ENCODE peak calls at places on chromosome 5, in six cellular contexts. B is tibial nerve, A is psoas muscle, Q is tibial artery, V is endodermal cell, Z is spleen. H is an unnamed sample.

GRCh38 chr5:93428868-93429267 is 152.2 kb downstream of the NR2F1-AS1 start:
- DNase-seq in B (no peak), A (no peak), Q (no peak), V (no peak), Z (no peak), H (no peak)

GRCh38 chr5:133952729-133953567 is 15.5 kb downstream of the C5orf15 start:
- DNase-seq in B (peak; percentile 69), A (peak; percentile 70), Q (peak; percentile 93), V (peak; percentile 38), Z (no peak), H (no peak)

GRCh38 chr5:143205386-143205785 is 198.1 kb downstream of the NR3C1 start:
- DNase-seq in B (no peak), A (no peak), Q (no peak), V (no peak), Z (no peak), H (no peak)

GRCh38 chr5:523658-524441 is 399 bp downstream of the SLC9A3 start:
- DNase-seq in B (no peak), A (no peak), Q (no peak), V (peak; percentile 73), Z (no peak), H (no peak)

GRCh38 chr5:121087560-121087959 is 623.5 kb downstream of the PRR16 start:
- DNase-seq in B (no peak), A (no peak), Q (no peak), V (no peak), Z (no peak), H (no peak)

GRCh38 chr5:425714-426113 is 17.3 kb upstream of the EXOC3 start:
- DNase-seq in B (no peak), A (peak; percentile 4), Q (no peak), V (no peak), Z (no peak), H (no peak)

GRCh38 chr5:52007230-52007858 is 624.1 kb downstream of the ISL1 start:
- DNase-seq in B (no peak), A (no peak), Q (no peak), V (peak; percentile 52), Z (no peak), H (no peak)

GRCh38 chr5:158967566-158967965 is 132.2 kb downstream of the EBF1 start:
- DNase-seq in B (no peak), A (no peak), Q (no peak), V (no peak), Z (no peak), H (no peak)

GRCh38 chr5:32193591-32193990 is 19.5 kb upstream of the GOLPH3 start:
- DNase-seq in B (peak; percentile 83), A (peak; percentile 74), Q (peak; percentile 95), V (no peak), Z (peak; percentile 66), H (peak; percentile 90)

GRCh38 chr5:94670726-94671125 is 52.3 kb downstream of the SLF1 start:
- DNase-seq in B (no peak), A (no peak), Q (no peak), V (no peak), Z (no peak), H (no peak)

DNA sequence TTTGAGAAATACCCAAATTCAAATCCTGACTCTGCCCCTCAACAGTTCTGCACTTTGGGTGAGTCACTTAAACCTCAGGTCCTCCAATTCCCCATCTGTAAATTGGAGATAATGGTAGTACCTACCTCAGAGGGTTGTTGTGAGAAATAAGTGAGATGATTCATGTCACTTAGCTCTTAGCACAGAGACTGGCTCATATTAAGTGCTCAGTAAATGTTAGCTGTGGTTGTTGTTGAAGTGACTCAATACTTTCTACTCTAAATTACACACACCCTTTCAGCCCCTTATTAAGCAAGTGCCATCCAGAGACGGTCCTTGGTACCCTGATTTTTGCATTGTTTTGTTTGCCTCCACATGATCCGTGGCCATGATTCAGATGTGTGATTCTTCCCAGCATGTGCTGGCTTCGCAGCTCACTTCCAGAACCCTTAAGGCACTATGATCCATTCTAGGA is 5.3 kb downstream of the SH3RF2 start:
- DNase-seq in B (no peak), A (no peak), Q (no peak), V (no peak), Z (no peak), H (no peak)
- H3K4me1 ChIP-seq in B (no peaks in the 10 kb centered on the region), A (peaks cover 25% of the 10 kb centered on the region), Q (peaks cover 20% of the 10 kb centered on the region), V (peaks cover 23% of the 10 kb centered on the region), Z (peaks cover 1% of the 10 kb centered on the region), H (no peaks in the 10 kb centered on the region)

GRCh38 chr5:33300209-33300742 is 140.5 kb upstream of the TARS1 start:
- DNase-seq in B (no peak), A (no peak), Q (no peak), V (no peak), Z (no peak), H (no peak)
- TF ChIP-seq CTCF in B (no peak), A (no peak), Q (no peak), V (no peak), Z (no peak), H (no peak)

GRCh38 chr5:43019615-43020293 is 20.4 kb downstream of the ANXA2R start:
- DNase-seq in B (no peak), A (peak; percentile 78), Q (no peak), V (peak; percentile 90), Z (peak; percentile 93), H (peak; percentile 81)
- H3K27me3 ChIP-seq in B (peaks cover 3% of the 10 kb centered on the region), A (no peaks in the 10 kb centered on the region), Q (no peaks in the 10 kb centered on the region), V (peaks cover 29% of the 10 kb centered on the region), Z (no peaks in the 10 kb centered on the region), H (peaks cover 52% of the 10 kb centered on the region)

GRCh38 chr5:176542596-176543427 is 5.6 kb upstream of the RNF44 start:
- DNase-seq in B (no peak), A (no peak), Q (no peak), V (peak; percentile 82), Z (peak; percentile 92), H (no peak)
- H3K4me1 ChIP-seq in B (peaks cover 15% of the 10 kb centered on the region), A (peaks cover 19% of the 10 kb centered on the region), Q (peaks cover 12% of the 10 kb centered on the region), V (peaks cover 12% of the 10 kb centered on the region), Z (peaks cover 91% of the 10 kb centered on the region), H (peaks cover 47% of the 10 kb centered on the region)

DNA sequence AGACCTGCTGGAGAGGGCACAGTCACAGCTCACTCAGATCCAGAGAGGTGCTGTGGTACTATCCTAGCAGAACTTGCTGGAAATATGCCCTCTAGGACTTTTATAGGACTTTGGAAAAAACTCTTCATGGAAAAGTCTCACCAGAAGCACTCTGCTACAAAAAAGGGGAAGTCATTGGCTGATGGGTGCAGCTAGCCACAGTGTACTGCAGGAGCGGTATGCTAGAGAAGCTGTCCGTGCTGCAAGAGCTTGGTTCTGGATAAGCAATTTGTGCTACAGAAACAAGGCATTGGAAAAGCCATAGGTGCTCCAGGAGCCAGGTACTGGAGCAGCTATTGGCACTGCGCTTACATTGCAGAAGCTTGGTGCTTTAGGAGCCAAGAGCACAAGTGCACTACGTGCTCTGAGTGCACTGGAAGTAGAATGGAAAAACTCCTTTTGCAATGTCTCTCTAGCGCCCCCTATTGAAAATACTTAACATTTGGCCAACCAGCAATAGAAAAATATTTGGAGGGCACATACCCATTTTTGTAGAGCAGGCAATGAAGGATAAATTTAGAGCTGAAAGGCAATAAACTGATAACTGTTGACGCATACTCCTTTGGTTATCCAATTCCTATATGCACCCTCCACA is 83.4 kb downstream of the MEGF10 start:
- DNase-seq in B (no peak), A (no peak), Q (no peak), V (no peak), Z (no peak), H (no peak)
- TF ChIP-seq CTCF in B (no peak), A (peak; percentile 18), Q (no peak), V (peak; percentile 75), Z (no peak), H (no peak)

GRCh38 chr5:167849874-167850273 is 441.6 kb upstream of the WWC1 start:
- DNase-seq in B (no peak), A (no peak), Q (no peak), V (no peak), Z (no peak), H (no peak)

GRCh38 chr5:167853421-167853820 is 438.0 kb upstream of the WWC1 start:
- DNase-seq in B (no peak), A (no peak), Q (no peak), V (no peak), Z (no peak), H (no peak)

GRCh38 chr5:167852515-167852914 is 438.9 kb upstream of the WWC1 start:
- DNase-seq in B (no peak), A (no peak), Q (no peak), V (no peak), Z (no peak), H (no peak)

GRCh38 chr5:167851416-167851815 is 440.0 kb upstream of the WWC1 start:
- DNase-seq in B (no peak), A (no peak), Q (no peak), V (no peak), Z (no peak), H (no peak)

DNA sequence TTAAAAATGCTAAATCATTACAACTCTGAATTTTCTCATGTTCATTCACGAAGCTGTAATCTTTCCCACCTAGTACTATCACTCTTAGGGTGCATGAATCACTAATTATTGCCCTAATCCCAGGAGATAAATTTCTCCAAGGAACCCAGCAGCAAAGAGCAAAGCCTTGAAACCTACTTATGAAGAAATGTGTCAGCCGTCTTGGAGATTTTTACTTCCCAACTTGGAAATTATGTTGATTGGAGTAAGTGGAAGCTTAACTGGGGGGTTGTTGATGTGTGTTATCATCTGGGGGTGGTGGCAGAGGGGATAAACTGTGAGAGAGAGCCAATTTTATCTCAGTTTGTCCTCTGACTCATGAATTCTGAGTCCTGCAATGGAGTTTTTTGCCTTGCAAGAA is 440.5 kb upstream of the WWC1 start:
- DNase-seq in B (no peak), A (no peak), Q (no peak), V (no peak), Z (no peak), H (no peak)
- H3K27me3 ChIP-seq in B (no peaks in the 10 kb centered on the region), A (no peaks in the 10 kb centered on the region), Q (no peaks in the 10 kb centered on the region), V (no peaks in the 10 kb centered on the region), Z (no peaks in the 10 kb centered on the region), H (no peaks in the 10 kb centered on the region)

DNA sequence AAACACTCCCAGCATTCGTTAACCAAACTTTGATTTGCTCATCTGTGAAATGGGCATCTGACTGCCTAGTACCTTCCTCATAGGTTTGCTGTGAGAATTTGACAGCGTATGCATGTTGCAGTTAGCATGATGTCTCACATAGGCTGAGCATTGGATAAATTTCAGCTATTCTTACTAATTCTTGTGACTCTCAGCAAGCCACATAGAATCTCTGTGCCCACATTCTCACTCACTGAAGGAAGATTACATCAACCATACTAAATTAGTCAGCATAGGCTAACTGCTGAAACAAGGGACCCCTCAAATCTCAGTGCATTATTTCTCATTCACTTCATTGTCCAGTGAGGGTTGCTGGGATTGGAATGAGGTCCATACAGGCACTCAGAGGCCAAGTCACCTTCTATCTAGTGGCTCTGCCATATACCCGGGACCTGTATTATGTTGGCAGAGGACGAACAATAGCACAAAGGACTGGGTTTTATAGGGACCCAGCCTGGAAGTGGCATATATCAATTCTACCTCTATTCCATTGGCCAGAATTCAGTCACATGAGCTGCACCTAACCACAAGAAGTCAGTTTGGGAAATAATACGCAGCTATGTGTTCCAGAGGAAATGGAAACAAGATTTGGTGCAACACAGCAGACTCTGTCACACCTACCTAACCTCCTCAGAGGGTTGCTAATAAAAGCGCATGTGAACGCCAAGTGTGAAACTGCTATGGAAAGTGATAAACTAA is 4.2 kb upstream of the PTGER4 start:
- DNase-seq in B (no peak), A (no peak), Q (no peak), V (no peak), Z (no peak), H (no peak)
- H3K4me1 ChIP-seq in B (peaks cover 6% of the 10 kb centered on the region), A (peaks cover 3% of the 10 kb centered on the region), Q (peaks cover 12% of the 10 kb centered on the region), V (no peaks in the 10 kb centered on the region), Z (peaks cover 74% of the 10 kb centered on the region), H (peaks cover 30% of the 10 kb centered on the region)

H was measured in lower lobe of right lung.